ENCODE peak calls at places on chromosomes 6 and 20, in six cellular contexts. V is osteoblast, S is NCI-H774, L is Peyer's patch, N is renal cortical epithelial cell, Q is lower leg skin. Y is an unnamed sample.

GRCh38 chr6:42374027-42374669 is 77.6 kb downstream of the TRERF1 start:
- DNase-seq in L (no peak), S (no peak), N (no peak), Q (no peak), V (no peak), Y (no peak)

GRCh38 chr6:36924131-36924530 is 30.4 kb upstream of the PI16 start:
- DNase-seq in Q (no peak), N (no peak), L (no peak), V (no peak), S (no peak), Y (no peak)

GRCh38 chr6:143675946-143676345 is 1.8 kb upstream of the PHACTR2 start:
- DNase-seq in L (no peak), S (no peak), V (no peak), Q (no peak), N (peak), Y (no peak)

GRCh38 chr20:41307021-41307420 is 10.5 kb downstream of the ZHX3 start:
- DNase-seq in N (no peak), L (no peak), V (no peak), S (no peak), Q (no peak), Y (no peak)

GRCh38 chr6:45741437-45742166 is 274.1 kb downstream of the CLIC5 start:
- DNase-seq in L (peak), S (no peak), V (peak), N (no peak), Q (no peak), Y (no peak)

GRCh38 chr6:379367-380181 is 12.0 kb upstream of the IRF4 start:
- DNase-seq in Q (no peak), S (no peak), V (no peak), L (peak), N (peak), Y (no peak)

GRCh38 chr6:27772261-27773001 is 139.8 kb downstream of the OR2B2 start:
- DNase-seq in L (peak), V (peak), Q (peak), S (peak), N (peak), Y (peak)

GRCh38 chr6:163958646-163959045 is 544.1 kb downstream of the QKI start:
- DNase-seq in V (no peak), S (no peak), N (peak), L (no peak), Q (no peak), Y (no peak)

GRCh38 chr6:144151010-144151727 is 852 bp downstream of the STX11 start:
- DNase-seq in Q (no peak), L (peak), N (peak), V (no peak), S (no peak), Y (no peak)

Y was measured in ascending aorta.